ENCODE peak calls at places on chromosomes 5 and 9, in nine cellular contexts. One of them, this sample, is unnamed. For H3K4me1 and H3K36me3, the result is how much of the 10 kb centered on the place peaks cover.

GRCh38 chr5:43649256-43649655 is 46.3 kb downstream of the NNT start:
- DNase-seq in GM23338: no peak
- DNase-seq in astrocyte: peak
- DNase-seq in MM.1S: no peak
- DNase-seq in transverse colon: no peak
- DNase-seq in esophagus squamous epithelium: no peak
- DNase-seq in CD8-positive, alpha-beta memory T cell: no peak
- DNase-seq in body of pancreas: no peak
- DNase-seq in colonic mucosa: no peak
- DNase-seq in this sample: no peak

GRCh38 chr5:56123531-56124243 is 109.4 kb downstream of the ANKRD55 start:
- DNase-seq in GM23338: peak
- DNase-seq in astrocyte: peak
- DNase-seq in MM.1S: no peak
- DNase-seq in transverse colon: peak
- DNase-seq in esophagus squamous epithelium: peak
- DNase-seq in CD8-positive, alpha-beta memory T cell: no peak
- DNase-seq in body of pancreas: peak
- DNase-seq in colonic mucosa: peak
- DNase-seq in this sample: no peak

GRCh38 chr9:82021198-82021597 is 32.6 kb downstream of the SPATA31D1 start:
- DNase-seq in GM23338: no peak
- DNase-seq in astrocyte: peak
- DNase-seq in MM.1S: no peak
- DNase-seq in transverse colon: no peak
- DNase-seq in esophagus squamous epithelium: no peak
- DNase-seq in CD8-positive, alpha-beta memory T cell: no peak
- DNase-seq in body of pancreas: peak
- DNase-seq in colonic mucosa: no peak
- DNase-seq in this sample: no peak

GRCh38 chr5:395921-396714 is 46.9 kb upstream of the EXOC3 start:
- DNase-seq in GM23338: no peak
- DNase-seq in astrocyte: no peak
- DNase-seq in MM.1S: no peak
- DNase-seq in transverse colon: no peak
- DNase-seq in esophagus squamous epithelium: no peak
- DNase-seq in CD8-positive, alpha-beta memory T cell: no peak
- DNase-seq in body of pancreas: no peak
- DNase-seq in colonic mucosa: no peak
- DNase-seq in this sample: peak

GRCh38 chr5:137292461-137293025 is 206.6 kb downstream of the SPOCK1 start:
- DNase-seq in GM23338: no peak
- DNase-seq in astrocyte: no peak
- DNase-seq in MM.1S: no peak
- DNase-seq in transverse colon: peak
- DNase-seq in esophagus squamous epithelium: no peak
- DNase-seq in CD8-positive, alpha-beta memory T cell: no peak
- DNase-seq in body of pancreas: no peak
- DNase-seq in colonic mucosa: peak
- DNase-seq in this sample: no peak

GRCh38 chr5:27144456-27144855 is 106.1 kb upstream of the CDH9 start:
- DNase-seq in GM23338: no peak
- DNase-seq in astrocyte: no peak
- DNase-seq in MM.1S: no peak
- DNase-seq in transverse colon: no peak
- DNase-seq in esophagus squamous epithelium: no peak
- DNase-seq in CD8-positive, alpha-beta memory T cell: no peak
- DNase-seq in body of pancreas: no peak
- DNase-seq in colonic mucosa: no peak
- DNase-seq in this sample: no peak

GRCh38 chr5:72067682-72068470 is 39.4 kb upstream of the MAP1B start:
- DNase-seq in GM23338: no peak
- DNase-seq in astrocyte: peak
- DNase-seq in MM.1S: no peak
- DNase-seq in transverse colon: no peak
- DNase-seq in esophagus squamous epithelium: no peak
- DNase-seq in CD8-positive, alpha-beta memory T cell: no peak
- DNase-seq in body of pancreas: no peak
- DNase-seq in colonic mucosa: no peak
- DNase-seq in this sample: no peak

GRCh38 chr9:81410201-81410600 is 279.1 kb downstream of the TLE1 start:
- DNase-seq in GM23338: no peak
- DNase-seq in astrocyte: peak
- DNase-seq in MM.1S: no peak
- DNase-seq in transverse colon: no peak
- DNase-seq in esophagus squamous epithelium: no peak
- DNase-seq in CD8-positive, alpha-beta memory T cell: no peak
- DNase-seq in body of pancreas: no peak
- DNase-seq in colonic mucosa: no peak
- DNase-seq in this sample: no peak

GRCh38 chr5:160240350-160240749 is 11.0 kb downstream of the FABP6 start:
- DNase-seq in GM23338: no peak
- DNase-seq in astrocyte: no peak
- DNase-seq in MM.1S: no peak
- DNase-seq in transverse colon: no peak
- DNase-seq in esophagus squamous epithelium: no peak
- DNase-seq in CD8-positive, alpha-beta memory T cell: no peak
- DNase-seq in body of pancreas: no peak
- DNase-seq in colonic mucosa: no peak
- DNase-seq in this sample: no peak

GRCh38 chr5:115386657-115387056 is 90.2 kb upstream of the CCDC112 start:
- DNase-seq in GM23338: no peak
- DNase-seq in astrocyte: no peak
- DNase-seq in MM.1S: no peak
- DNase-seq in transverse colon: no peak
- DNase-seq in esophagus squamous epithelium: no peak
- DNase-seq in CD8-positive, alpha-beta memory T cell: no peak
- DNase-seq in body of pancreas: no peak
- DNase-seq in colonic mucosa: no peak
- DNase-seq in this sample: no peak

GRCh38 chr5:159414021-159414420 is 83.7 kb upstream of the IL12B start:
- DNase-seq in GM23338: no peak
- DNase-seq in astrocyte: no peak
- DNase-seq in MM.1S: no peak
- DNase-seq in transverse colon: no peak
- DNase-seq in esophagus squamous epithelium: no peak
- DNase-seq in CD8-positive, alpha-beta memory T cell: no peak
- DNase-seq in body of pancreas: no peak
- DNase-seq in colonic mucosa: no peak
- DNase-seq in this sample: no peak

GRCh38 chr5:7348168-7348802 is 47.7 kb upstream of the ADCY2 start:
- DNase-seq in GM23338: peak
- DNase-seq in astrocyte: no peak
- DNase-seq in MM.1S: no peak
- DNase-seq in transverse colon: no peak
- DNase-seq in esophagus squamous epithelium: no peak
- DNase-seq in CD8-positive, alpha-beta memory T cell: no peak
- DNase-seq in body of pancreas: no peak
- DNase-seq in colonic mucosa: no peak
- DNase-seq in this sample: no peak

GRCh38 chr9:136154943-136155342 is 36.3 kb upstream of the TMEM250 start:
- DNase-seq in GM23338: no peak
- DNase-seq in astrocyte: no peak
- DNase-seq in MM.1S: no peak
- DNase-seq in transverse colon: no peak
- DNase-seq in esophagus squamous epithelium: no peak
- DNase-seq in CD8-positive, alpha-beta memory T cell: no peak
- DNase-seq in body of pancreas: no peak
- DNase-seq in colonic mucosa: no peak
- DNase-seq in this sample: no peak

GRCh38 chr9:136152931-136153330 is 34.3 kb upstream of the TMEM250 start:
- DNase-seq in GM23338: no peak
- DNase-seq in astrocyte: no peak
- DNase-seq in MM.1S: no peak
- DNase-seq in transverse colon: no peak
- DNase-seq in esophagus squamous epithelium: no peak
- DNase-seq in CD8-positive, alpha-beta memory T cell: no peak
- DNase-seq in body of pancreas: no peak
- DNase-seq in colonic mucosa: no peak
- DNase-seq in this sample: no peak

GRCh38 chr9:136151848-136152542 is 33.3 kb upstream of the TMEM250 start:
- DNase-seq in GM23338: no peak
- DNase-seq in astrocyte: no peak
- DNase-seq in MM.1S: no peak
- DNase-seq in transverse colon: no peak
- DNase-seq in esophagus squamous epithelium: no peak
- DNase-seq in CD8-positive, alpha-beta memory T cell: no peak
- DNase-seq in body of pancreas: no peak
- DNase-seq in colonic mucosa: no peak
- DNase-seq in this sample: no peak

GRCh38 chr9:136152543-136152866 is 33.8 kb upstream of the TMEM250 start:
- DNase-seq in GM23338: no peak
- DNase-seq in astrocyte: no peak
- DNase-seq in MM.1S: no peak
- DNase-seq in transverse colon: no peak
- DNase-seq in esophagus squamous epithelium: no peak
- DNase-seq in CD8-positive, alpha-beta memory T cell: no peak
- DNase-seq in body of pancreas: no peak
- DNase-seq in colonic mucosa: no peak
- DNase-seq in this sample: no peak

DNA sequence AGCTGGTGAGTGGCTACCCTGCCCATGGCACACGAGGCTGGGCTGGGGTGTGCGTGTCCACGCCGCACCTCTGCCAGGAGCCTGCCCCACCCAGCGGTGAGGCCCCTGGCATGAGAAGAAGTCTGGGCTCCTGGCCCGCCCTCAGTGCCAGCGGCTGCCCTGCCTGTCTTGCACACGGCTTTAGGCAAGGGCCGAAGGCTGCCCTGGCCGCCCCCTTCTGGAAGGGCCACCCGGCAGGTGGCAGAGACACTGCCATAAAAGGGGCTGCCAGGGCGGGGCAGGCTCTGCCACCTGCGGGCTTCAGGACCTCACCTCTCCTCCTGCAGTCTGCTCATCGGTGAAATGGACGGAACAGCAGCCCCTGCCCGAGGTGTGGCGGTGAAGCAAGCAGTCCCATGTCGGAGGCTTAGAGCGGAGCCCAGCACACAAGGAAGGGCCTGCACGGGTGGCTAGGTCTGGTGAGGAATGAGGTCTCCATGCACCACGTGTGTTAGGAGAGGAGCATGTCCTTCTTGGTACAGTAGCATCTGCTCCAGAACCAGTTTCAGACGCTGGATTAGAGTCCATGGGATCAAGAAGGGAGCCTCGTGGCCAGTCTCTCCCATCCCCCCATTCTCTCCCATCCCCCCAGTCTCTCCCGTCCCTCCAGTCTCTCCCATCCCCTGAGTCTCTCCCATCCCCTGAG is 34.8 kb upstream of the TMEM250 start:
- DNase-seq in GM23338: no peak
- DNase-seq in astrocyte: no peak
- DNase-seq in MM.1S: no peak
- DNase-seq in transverse colon: no peak
- DNase-seq in esophagus squamous epithelium: no peak
- DNase-seq in CD8-positive, alpha-beta memory T cell: no peak
- DNase-seq in body of pancreas: no peak
- DNase-seq in colonic mucosa: no peak
- DNase-seq in this sample: peak
- H3K4me1 ChIP-seq in GM23338: under half
- H3K4me1 ChIP-seq in astrocyte: under half
- H3K4me1 ChIP-seq in MM.1S: under half
- H3K4me1 ChIP-seq in transverse colon: under half
- H3K4me1 ChIP-seq in esophagus squamous epithelium: under half
- H3K4me1 ChIP-seq in CD8-positive, alpha-beta memory T cell: under half
- H3K4me1 ChIP-seq in body of pancreas: under half
- H3K4me1 ChIP-seq in colonic mucosa: under half
- H3K4me1 ChIP-seq in this sample: under half

DNA sequence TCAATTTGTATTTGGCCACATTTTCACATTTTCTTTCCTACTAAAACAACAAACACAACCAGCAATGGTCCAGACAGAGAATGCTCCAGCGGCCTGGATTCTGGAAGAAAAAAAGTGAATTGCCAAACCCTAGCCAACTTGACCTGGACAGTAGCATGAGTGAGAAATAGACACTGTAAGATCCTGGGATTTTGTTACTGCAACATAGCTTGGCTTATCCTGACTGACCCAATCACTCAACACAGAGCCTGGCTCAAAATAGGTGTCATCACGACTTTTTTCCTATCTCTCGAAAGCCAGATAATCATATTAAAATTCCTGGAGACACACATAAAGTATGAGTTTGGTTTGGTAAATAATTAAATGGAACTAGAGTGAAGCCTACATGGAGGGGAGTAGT is 25.4 kb upstream of the MVB12B start:
- DNase-seq in GM23338: no peak
- DNase-seq in astrocyte: no peak
- DNase-seq in MM.1S: no peak
- DNase-seq in transverse colon: no peak
- DNase-seq in esophagus squamous epithelium: no peak
- DNase-seq in CD8-positive, alpha-beta memory T cell: no peak
- DNase-seq in body of pancreas: no peak
- DNase-seq in colonic mucosa: no peak
- DNase-seq in this sample: no peak
- H3K36me3 ChIP-seq in GM23338: under half
- H3K36me3 ChIP-seq in astrocyte: under half
- H3K36me3 ChIP-seq in MM.1S: under half
- H3K36me3 ChIP-seq in transverse colon: under half
- H3K36me3 ChIP-seq in esophagus squamous epithelium: under half
- H3K36me3 ChIP-seq in CD8-positive, alpha-beta memory T cell: under half
- H3K36me3 ChIP-seq in body of pancreas: under half
- H3K36me3 ChIP-seq in colonic mucosa: under half
- H3K36me3 ChIP-seq in this sample: under half

DNA sequence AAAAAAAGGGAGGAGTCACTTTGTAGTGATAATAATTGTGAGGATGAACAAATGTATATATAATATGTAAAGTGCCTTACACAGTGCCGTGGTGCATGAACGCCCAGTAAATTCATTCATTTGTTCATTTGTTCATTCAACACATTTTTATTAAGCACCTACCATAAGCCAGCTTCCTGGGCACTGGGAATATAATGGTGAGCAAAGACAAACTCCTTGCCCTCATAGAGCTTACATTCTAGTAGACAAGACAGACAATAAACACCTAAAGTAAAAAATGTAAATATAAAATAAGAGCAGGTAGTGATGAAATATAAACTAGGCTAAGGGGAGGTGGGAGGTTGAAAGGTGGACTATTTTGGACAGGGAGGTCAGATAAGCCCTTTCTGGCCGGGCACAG is 32.0 kb downstream of the SPRY4 start:
- DNase-seq in GM23338: no peak
- DNase-seq in astrocyte: no peak
- DNase-seq in MM.1S: no peak
- DNase-seq in transverse colon: no peak
- DNase-seq in esophagus squamous epithelium: no peak
- DNase-seq in CD8-positive, alpha-beta memory T cell: no peak
- DNase-seq in body of pancreas: no peak
- DNase-seq in colonic mucosa: no peak
- DNase-seq in this sample: no peak
- H3K4me1 ChIP-seq in GM23338: half or more
- H3K4me1 ChIP-seq in astrocyte: under half
- H3K4me1 ChIP-seq in MM.1S: under half
- H3K4me1 ChIP-seq in transverse colon: under half
- H3K4me1 ChIP-seq in esophagus squamous epithelium: under half
- H3K4me1 ChIP-seq in CD8-positive, alpha-beta memory T cell: under half
- H3K4me1 ChIP-seq in body of pancreas: under half
- H3K4me1 ChIP-seq in colonic mucosa: under half
- H3K4me1 ChIP-seq in this sample: under half

DNA sequence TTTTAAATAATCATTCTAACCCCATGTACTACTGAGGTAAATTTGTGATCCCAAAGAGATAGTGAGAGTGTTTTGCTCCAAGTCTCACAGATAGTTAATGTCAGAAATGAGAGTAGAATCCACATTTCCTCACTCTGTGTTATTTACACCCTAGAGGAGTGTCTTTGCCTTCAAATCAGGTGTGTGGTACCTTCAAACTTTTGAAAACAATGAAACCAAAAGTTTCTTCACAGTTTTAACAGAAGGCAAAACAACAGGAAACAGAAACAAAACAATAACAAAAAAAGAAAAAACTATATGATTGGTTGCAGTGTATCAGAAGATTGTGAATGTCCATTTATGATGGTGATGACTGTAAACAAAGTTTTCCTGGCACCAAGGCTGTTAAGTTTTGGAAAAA is 85.9 kb downstream of the ERBIN start:
- DNase-seq in GM23338: no peak
- DNase-seq in astrocyte: no peak
- DNase-seq in MM.1S: peak
- DNase-seq in transverse colon: no peak
- DNase-seq in esophagus squamous epithelium: no peak
- DNase-seq in CD8-positive, alpha-beta memory T cell: no peak
- DNase-seq in body of pancreas: no peak
- DNase-seq in colonic mucosa: no peak
- DNase-seq in this sample: no peak
- H3K36me3 ChIP-seq in GM23338: under half
- H3K36me3 ChIP-seq in astrocyte: under half
- H3K36me3 ChIP-seq in MM.1S: under half
- H3K36me3 ChIP-seq in transverse colon: under half
- H3K36me3 ChIP-seq in esophagus squamous epithelium: under half
- H3K36me3 ChIP-seq in CD8-positive, alpha-beta memory T cell: under half
- H3K36me3 ChIP-seq in body of pancreas: under half
- H3K36me3 ChIP-seq in colonic mucosa: under half
- H3K36me3 ChIP-seq in this sample: under half

This sample was measured in upper lobe of right lung.